ENCODE peak calls at places on chromosomes 5 and 9, in ten cellular contexts. W is tibial artery, F is pancreas, I is GM12878, Z is cardiac muscle cell, P is spleen, D is Peyer's patch, M is fibroblast of lung, Y is OCI-LY7, Q is PC-9. H is an unnamed sample.

GRCh38 chr9:27445057-27445990 is 78.8 kb upstream of the IFNK start:
- DNase-seq in W (no peak), F (no peak), I (no peak), Z (no peak), P (no peak), D (no peak), M (no peak), Y (no peak), Q (no peak), H (no peak)

GRCh38 chr9:125942111-125942510 is 194.9 kb downstream of the PBX3 start:
- DNase-seq in W (no peak), F (no peak), I (no peak), Z (no peak), P (no peak), D (no peak), M (no peak), Y (no peak), Q (no peak), H (no peak)

GRCh38 chr5:138632900-138633489 is 57.8 kb upstream of the HSPA9 start:
- DNase-seq in W (peak; percentile 61), F (peak; percentile 55), I (peak; percentile 51), Z (peak; percentile 70), P (peak; percentile 81), D (peak; percentile 59), M (peak; percentile 92), Y (peak; percentile 12), Q (peak; percentile 53), H (no peak)

GRCh38 chr5:60960591-60960990 is 15.6 kb downstream of the NDUFAF2 start:
- DNase-seq in W (no peak), F (no peak), I (no peak), Z (peak; percentile 5), P (no peak), D (no peak), M (peak; percentile 57), Y (peak; percentile 31), Q (no peak), H (no peak)

GRCh38 chr5:175109058-175109755 is 334.8 kb downstream of the DRD1 start:
- DNase-seq in W (no peak), F (no peak), I (no peak), Z (no peak), P (no peak), D (no peak), M (no peak), Y (no peak), Q (no peak), H (no peak)

GRCh38 chr9:104810421-104811339 is 46.8 kb downstream of the NIPSNAP3B start:
- DNase-seq in W (no peak), F (peak; percentile 61), I (no peak), Z (no peak), P (no peak), D (no peak), M (peak; percentile 28), Y (no peak), Q (peak; percentile 89), H (no peak)

GRCh38 chr5:115629903-115630302 is 4.1 kb upstream of the TMED7 start:
- DNase-seq in W (no peak), F (no peak), I (no peak), Z (no peak), P (no peak), D (no peak), M (no peak), Y (no peak), Q (no peak), H (no peak)

GRCh38 chr5:92599217-92599810 is 981.7 kb downstream of the NR2F1-AS1 start:
- DNase-seq in W (no peak), F (no peak), I (no peak), Z (no peak), P (no peak), D (no peak), M (no peak), Y (no peak), Q (no peak), H (no peak)

GRCh38 chr9:107976767-107977166 is 487.2 kb upstream of the KLF4 start:
- DNase-seq in W (peak; percentile 77), F (no peak), I (no peak), Z (no peak), P (peak; percentile 69), D (peak; percentile 84), M (peak; percentile 76), Y (no peak), Q (no peak), H (no peak)

GRCh38 chr9:25654417-25654816 is 23.8 kb downstream of the TUSC1 start:
- DNase-seq in W (no peak), F (no peak), I (no peak), Z (no peak), P (no peak), D (no peak), M (no peak), Y (no peak), Q (no peak), H (no peak)

GRCh38 chr9:109699019-109699418 is 81.0 kb upstream of the PALM2AKAP2 start:
- DNase-seq in W (no peak), F (no peak), I (no peak), Z (no peak), P (no peak), D (no peak), M (peak; percentile 11), Y (no peak), Q (no peak), H (no peak)

DNA sequence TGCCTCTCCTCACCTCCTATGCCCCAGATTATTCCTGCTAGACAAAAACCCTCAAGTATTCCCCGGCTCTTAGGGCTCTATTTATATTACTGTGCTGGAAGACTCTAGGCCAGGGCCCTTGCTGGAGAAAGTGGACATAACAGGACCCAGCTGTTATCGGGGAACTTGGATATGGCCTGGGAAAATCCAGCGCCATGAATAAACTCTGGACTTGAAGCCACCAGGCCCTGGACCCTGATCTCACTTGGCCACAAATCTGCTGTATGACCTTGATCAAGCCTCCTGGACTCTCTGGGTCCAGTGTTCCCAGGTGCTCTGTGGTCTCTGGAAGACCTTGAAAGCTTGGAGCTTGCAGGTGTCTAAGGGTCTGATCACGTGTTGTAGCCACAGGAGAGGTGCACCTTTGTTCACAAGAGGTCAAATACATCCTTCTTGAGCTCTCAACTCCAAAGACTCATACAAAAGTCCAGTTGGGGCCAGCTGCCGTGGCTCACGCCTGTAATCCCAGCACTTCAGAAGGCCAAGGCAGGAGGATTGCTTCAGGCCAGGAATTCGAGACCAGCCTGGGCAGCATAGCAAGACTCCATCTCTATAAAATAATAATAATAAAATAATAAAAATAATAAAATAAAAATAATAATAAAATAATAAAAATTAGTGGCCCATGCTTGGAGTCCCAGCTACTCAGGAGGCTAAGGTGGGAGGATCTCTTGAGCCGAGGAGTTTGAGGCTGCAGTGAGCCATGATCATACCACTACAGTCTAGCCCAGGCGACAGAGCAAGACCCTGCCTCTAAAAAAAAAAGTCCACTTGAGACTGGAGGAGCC is 26.5 kb downstream of the COL27A1 start:
- DNase-seq in W (no peak), F (peak; percentile 31), I (no peak), Z (no peak), P (peak; percentile 37), D (no peak), M (peak; percentile 77), Y (no peak), Q (no peak), H (no peak)
- H3K36me3 ChIP-seq in W (no peaks in the 10 kb centered on the region), F (no peaks in the 10 kb centered on the region), I (no peaks in the 10 kb centered on the region), Z (no peaks in the 10 kb centered on the region), P (no peaks in the 10 kb centered on the region), D (no peaks in the 10 kb centered on the region), M (peaks cover 3% of the 10 kb centered on the region), Y (no peaks in the 10 kb centered on the region), Q (no peaks in the 10 kb centered on the region), H (no peaks in the 10 kb centered on the region)

DNA sequence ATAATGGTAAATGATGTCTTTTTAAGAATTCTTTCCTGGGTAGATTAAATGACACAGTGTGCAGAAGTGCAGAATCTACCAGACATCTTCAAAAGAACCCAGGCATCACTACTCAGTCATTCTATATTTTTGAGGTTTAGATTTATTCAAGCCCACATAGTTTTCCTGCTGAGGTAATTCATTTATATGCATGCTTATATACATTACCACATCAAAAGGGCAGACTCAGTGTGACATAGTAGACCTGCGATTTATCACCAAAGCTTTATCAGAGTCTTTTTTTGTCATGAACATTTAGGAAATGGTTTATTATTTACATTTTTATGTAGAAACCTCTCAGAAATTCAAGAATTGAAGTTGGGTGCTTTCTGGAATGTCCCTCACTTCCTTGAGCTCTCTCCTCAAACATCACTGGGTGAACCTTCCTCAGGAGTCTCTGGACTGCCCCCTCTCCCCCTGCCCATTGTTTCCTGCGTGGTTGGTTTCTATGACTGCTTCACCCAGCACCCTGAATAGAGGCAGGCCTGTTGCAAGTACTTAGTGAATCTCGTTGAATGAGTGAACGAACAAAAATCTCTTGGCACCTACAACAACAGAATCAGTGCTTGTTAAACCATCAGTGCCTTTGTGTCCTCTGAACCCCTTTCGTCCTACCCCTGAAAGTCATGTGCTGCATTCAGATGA is 42.5 kb downstream of the ADAMTS16 start:
- DNase-seq in W (no peak), F (no peak), I (no peak), Z (no peak), P (no peak), D (no peak), M (no peak), Y (no peak), Q (no peak), H (no peak)
- H3K27ac ChIP-seq in W (no peak overlapping the region), F (no peak overlapping the region), I (no peak overlapping the region), Z (no peak overlapping the region), P (no peak overlapping the region), D (no peak overlapping the region), M (no peak overlapping the region), Y (no peak overlapping the region), Q (no peak overlapping the region), H (peak overlapping the region; percentile 58)

GRCh38 chr9:124341455-124342170 is 73.6 kb downstream of the PSMB7 start:
- DNase-seq in W (no peak), F (no peak), I (no peak), Z (no peak), P (peak; percentile 45), D (no peak), M (no peak), Y (no peak), Q (no peak), H (no peak)
- H3K36me3 ChIP-seq in W (peaks cover 60% of the 10 kb centered on the region), F (peaks cover 22% of the 10 kb centered on the region), I (peaks cover 33% of the 10 kb centered on the region), Z (peaks cover 2% of the 10 kb centered on the region), P (peaks cover 51% of the 10 kb centered on the region), D (no peaks in the 10 kb centered on the region), M (peaks cover 26% of the 10 kb centered on the region), Y (peaks cover 10% of the 10 kb centered on the region), Q (no peaks in the 10 kb centered on the region), H (peaks cover 76% of the 10 kb centered on the region)

GRCh38 chr5:135328128-135328687 is 70.8 kb downstream of the MACROH2A1 start:
- DNase-seq in W (no peak), F (no peak), I (no peak), Z (no peak), P (no peak), D (no peak), M (no peak), Y (no peak), Q (no peak), H (no peak)

GRCh38 chr5:135324897-135325650 is 74.0 kb downstream of the MACROH2A1 start:
- DNase-seq in W (no peak), F (no peak), I (no peak), Z (no peak), P (no peak), D (no peak), M (no peak), Y (no peak), Q (peak; percentile 56), H (no peak)

GRCh38 chr5:135326296-135327240 is 72.5 kb downstream of the MACROH2A1 start:
- DNase-seq in W (no peak), F (no peak), I (no peak), Z (no peak), P (no peak), D (no peak), M (no peak), Y (no peak), Q (no peak), H (no peak)

GRCh38 chr5:135329101-135329912 is 69.7 kb downstream of the MACROH2A1 start:
- DNase-seq in W (no peak), F (no peak), I (no peak), Z (no peak), P (no peak), D (no peak), M (no peak), Y (no peak), Q (no peak), H (no peak)

GRCh38 chr5:135327429-135328127 is 71.5 kb downstream of the MACROH2A1 start:
- DNase-seq in W (no peak), F (no peak), I (no peak), Z (no peak), P (no peak), D (no peak), M (no peak), Y (no peak), Q (no peak), H (no peak)
- H3K27ac ChIP-seq in W (no peak overlapping the region), F (no peak overlapping the region), I (no peak overlapping the region), Z (no peak overlapping the region), P (no peak overlapping the region), D (no peak overlapping the region), M (no peak overlapping the region), Y (no peak overlapping the region), Q (no peak overlapping the region), H (no peak overlapping the region)

H was measured in SJSA1.